ENCODE peak calls at places on chromosome 13, in four cellular contexts. E is lower lobe of right lung; B is ovary; S is CD8-positive, alpha-beta memory T cell. D is an unnamed sample.

GRCh38 chr13:23671902-23672301 is 101.7 kb downstream of the TNFRSF19 start:
- DNase-seq in S (no peak), E (no peak), B (no peak), D (no peak)

GRCh38 chr13:27536361-27537101 is 83.8 kb downstream of the LNX2 start:
- DNase-seq in E (peak; percentile 48), B (no peak), S (no peak), D (no peak)

GRCh38 chr13:80740076-80740475 is 399.1 kb upstream of the SPRY2 start:
- DNase-seq in E (no peak), S (no peak), B (no peak), D (no peak)

GRCh38 chr13:26991508-26992181 is 180.0 kb downstream of the USP12 start:
- DNase-seq in E (no peak), S (no peak), B (no peak), D (no peak)

GRCh38 chr13:28313579-28313978 is 175.2 kb downstream of the PAN3 start:
- DNase-seq in B (no peak), S (no peak), E (no peak), D (peak; percentile 70)

GRCh38 chr13:44198826-44199225 is 174.8 kb upstream of the SERP2 start:
- DNase-seq in S (no peak), B (no peak), E (no peak), D (no peak)

GRCh38 chr13:102626928-102627327 is 30.1 kb downstream of the TPP2 start:
- DNase-seq in B (no peak), E (no peak), S (no peak), D (no peak)

GRCh38 chr13:33678906-33679657 is 138.9 kb upstream of the RFC3 start:
- DNase-seq in E (peak; percentile 68), S (no peak), B (peak; percentile 60), D (no peak)

GRCh38 chr13:38954291-38954690 is 36.3 kb downstream of the STOML3 start:
- DNase-seq in E (no peak), B (no peak), S (no peak), D (no peak)

DNA sequence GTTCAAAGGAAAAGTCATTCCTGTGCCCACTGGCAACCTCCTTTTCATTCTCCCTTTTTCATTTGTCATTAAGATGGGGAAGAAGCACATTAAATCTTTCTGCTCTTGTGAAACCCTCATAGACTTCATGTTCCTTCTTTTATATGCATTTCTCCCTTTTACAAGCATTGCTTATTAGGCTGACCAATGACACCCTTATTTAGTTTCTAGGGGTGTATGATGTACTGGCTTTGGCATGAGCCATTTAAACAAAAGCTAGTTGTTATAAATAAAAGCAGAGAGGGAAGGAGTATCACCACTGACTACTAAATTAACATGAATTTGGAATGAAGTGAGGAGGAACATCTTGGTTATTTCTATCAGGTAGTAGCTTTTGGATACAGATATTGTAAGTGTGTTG is 68.2 kb upstream of the PCDH9 start:
- DNase-seq in B (no peak), S (no peak), E (no peak), D (no peak)
- H3K27ac ChIP-seq in B (no peak overlapping the region), S (no peak overlapping the region), E (no peak overlapping the region), D (no peak overlapping the region)

GRCh38 chr13:31320946-31321345 is 121.2 kb downstream of the B3GLCT start:
- DNase-seq in B (no peak), E (no peak), S (no peak), D (no peak)

GRCh38 chr13:31327157-31327556 is 127.4 kb downstream of the B3GLCT start:
- DNase-seq in E (no peak), B (no peak), S (no peak), D (no peak)

GRCh38 chr13:31322025-31322424 is 122.2 kb downstream of the B3GLCT start:
- DNase-seq in E (no peak), S (no peak), B (no peak), D (no peak)

GRCh38 chr13:31322702-31323101 is 122.9 kb downstream of the B3GLCT start:
- DNase-seq in B (no peak), S (no peak), E (no peak), D (no peak)

GRCh38 chr13:31321457-31321856 is 121.7 kb downstream of the B3GLCT start:
- DNase-seq in S (no peak), B (no peak), E (no peak), D (no peak)
- H3K4me1 ChIP-seq in S (no peaks in the 10 kb centered on the region), B (no peaks in the 10 kb centered on the region), E (no peaks in the 10 kb centered on the region), D (no peaks in the 10 kb centered on the region)

GRCh38 chr13:36051082-36051481 is 80.1 kb downstream of the DCLK1 start:
- DNase-seq in B (no peak), S (no peak), E (no peak), D (no peak)
- H3K27ac ChIP-seq in B (no peak overlapping the region), S (no peak overlapping the region), E (no peak overlapping the region), D (no peak overlapping the region)

GRCh38 chr13:66001136-66001535 is 1229.0 kb downstream of the PCDH9 start:
- DNase-seq in E (no peak), B (no peak), S (no peak), D (no peak)
- H3K4me1 ChIP-seq in E (no peaks in the 10 kb centered on the region), B (no peaks in the 10 kb centered on the region), S (no peaks in the 10 kb centered on the region), D (no peaks in the 10 kb centered on the region)

D was measured in osteoblast.